ENCODE peak calls at places on chromosomes 11 and 22, in six cellular contexts. E is cardiac muscle cell, P is hypothalamus, X is endothelial cell of umbilical vein, T is neural crest cell, D is adrenal gland. O is an unnamed sample.

GRCh38 chr11:64092119-64092760 is 56.5 kb downstream of the FLRT1 start:
- DNase-seq in E (no peak), P (peak), X (no peak), T (no peak), D (no peak), O (no peak)

GRCh38 chr11:45786272-45786671 is 18.7 kb upstream of the SLC35C1 start:
- DNase-seq in E (no peak), P (no peak), X (no peak), T (no peak), D (no peak), O (no peak)

GRCh38 chr11:9972917-9973504 is 309.1 kb downstream of the SWAP70 start:
- DNase-seq in E (peak), P (no peak), X (peak), T (no peak), D (no peak), O (no peak)

GRCh38 chr11:92340839-92341238 is 116.2 kb downstream of the FAT3 start:
- DNase-seq in E (no peak), P (no peak), X (no peak), T (no peak), D (no peak), O (peak)

GRCh38 chr11:122189259-122189658 is 73.2 kb upstream of the BLID start:
- DNase-seq in E (no peak), P (no peak), X (peak), T (no peak), D (peak), O (no peak)

GRCh38 chr11:108959124-108959761 is 294.4 kb downstream of the DDX10 start:
- DNase-seq in E (no peak), P (no peak), X (no peak), T (no peak), D (no peak), O (no peak)

GRCh38 chr22:18091916-18092526 is 14.2 kb downstream of the PEX26 start:
- DNase-seq in E (peak), P (no peak), X (peak), T (no peak), D (peak), O (peak)

GRCh38 chr11:7522106-7522505 is 8.3 kb downstream of the PPFIBP2 start:
- DNase-seq in E (no peak), P (no peak), X (no peak), T (no peak), D (no peak), O (no peak)

GRCh38 chr11:126607374-126607773 is 251.9 kb downstream of the ST3GAL4 start:
- DNase-seq in E (peak), P (peak), X (peak), T (peak), D (peak), O (peak)

GRCh38 chr22:24450600-24450999 is 23.2 kb downstream of the ADORA2A start:
- DNase-seq in E (peak), P (no peak), X (peak), T (no peak), D (no peak), O (no peak)

GRCh38 chr11:2301631-2302272 is at the start of the genes C11orf21 and TSPAN32:
- DNase-seq in E (peak), P (no peak), X (no peak), T (no peak), D (peak), O (peak)

GRCh38 chr11:2655834-2656622 is 43.8 kb downstream of the KCNQ1OT1 start:
- DNase-seq in E (no peak), P (no peak), X (no peak), T (no peak), D (peak), O (no peak)

GRCh38 chr22:49620003-49620556 is 207.6 kb downstream of the BRD1 start:
- DNase-seq in E (no peak), P (no peak), X (no peak), T (no peak), D (no peak), O (no peak)

GRCh38 chr22:38924197-38924952 is 33.0 kb upstream of the APOBEC3A start:
- DNase-seq in E (peak), P (no peak), X (peak), T (no peak), D (peak), O (peak)

GRCh38 chr11:102513869-102514268 is 16.7 kb downstream of the MMP7 start:
- DNase-seq in E (no peak), P (no peak), X (no peak), T (no peak), D (peak), O (peak)

GRCh38 chr11:133705873-133706272 is 139.4 kb downstream of the SPATA19 start:
- DNase-seq in E (no peak), P (no peak), X (no peak), T (no peak), D (no peak), O (no peak)

GRCh38 chr11:28383471-28383870 is 275.3 kb downstream of the METTL15 start:
- DNase-seq in E (no peak), P (no peak), X (no peak), T (no peak), D (no peak), O (no peak)

GRCh38 chr22:30444632-30445437 is 19.3 kb downstream of the MTFP1 start:
- DNase-seq in E (peak), P (peak), X (peak), T (peak), D (peak), O (peak)